ENCODE peak calls at places on chromosomes 7 and 10, in nine cellular contexts. One of them, this sample, is unnamed.

GRCh38 chr7:38881015-38881414 is 28.0 kb downstream of the VPS41 start:
- DNase-seq in ovary: no peak
- DNase-seq in uterus: no peak
- DNase-seq in heart left ventricle: no peak
- DNase-seq in stomach: no peak
- DNase-seq in body of pancreas: no peak
- DNase-seq in IMR-90: no peak
- DNase-seq in H54: no peak
- DNase-seq in sigmoid colon: no peak
- DNase-seq in this sample: no peak

GRCh38 chr7:148437043-148437442 is 153.5 kb upstream of the C7orf33 start:
- DNase-seq in ovary: no peak
- DNase-seq in uterus: no peak
- DNase-seq in heart left ventricle: no peak
- DNase-seq in stomach: no peak
- DNase-seq in body of pancreas: no peak
- DNase-seq in IMR-90: no peak
- DNase-seq in H54: no peak
- DNase-seq in sigmoid colon: no peak
- DNase-seq in this sample: no peak

GRCh38 chr10:87702260-87702972 is 42.7 kb downstream of the PAPSS2 start:
- DNase-seq in ovary: no peak
- DNase-seq in uterus: no peak
- DNase-seq in heart left ventricle: no peak
- DNase-seq in stomach: no peak
- DNase-seq in body of pancreas: no peak
- DNase-seq in IMR-90: no peak
- DNase-seq in H54: no peak
- DNase-seq in sigmoid colon: no peak
- DNase-seq in this sample: no peak

GRCh38 chr10:107970512-107970911 is 806.0 kb upstream of the SORCS1 start:
- DNase-seq in ovary: no peak
- DNase-seq in uterus: no peak
- DNase-seq in heart left ventricle: no peak
- DNase-seq in stomach: no peak
- DNase-seq in body of pancreas: no peak
- DNase-seq in IMR-90: no peak
- DNase-seq in H54: no peak
- DNase-seq in sigmoid colon: no peak
- DNase-seq in this sample: no peak

GRCh38 chr7:127396184-127396583 is 3.7 kb upstream of the ZNF800 start:
- DNase-seq in ovary: no peak
- DNase-seq in uterus: no peak
- DNase-seq in heart left ventricle: no peak
- DNase-seq in stomach: no peak
- DNase-seq in body of pancreas: peak
- DNase-seq in IMR-90: no peak
- DNase-seq in H54: no peak
- DNase-seq in sigmoid colon: no peak
- DNase-seq in this sample: no peak

GRCh38 chr7:155071121-155071651 is 1.1 kb downstream of the HTR5A start:
- DNase-seq in ovary: no peak
- DNase-seq in uterus: no peak
- DNase-seq in heart left ventricle: no peak
- DNase-seq in stomach: no peak
- DNase-seq in body of pancreas: no peak
- DNase-seq in IMR-90: no peak
- DNase-seq in H54: no peak
- DNase-seq in sigmoid colon: no peak
- DNase-seq in this sample: no peak

GRCh38 chr10:49312291-49312869 is 13.4 kb downstream of the C10orf71 start:
- DNase-seq in ovary: no peak
- DNase-seq in uterus: no peak
- DNase-seq in heart left ventricle: no peak
- DNase-seq in stomach: no peak
- DNase-seq in body of pancreas: no peak
- DNase-seq in IMR-90: no peak
- DNase-seq in H54: no peak
- DNase-seq in sigmoid colon: no peak
- DNase-seq in this sample: no peak

GRCh38 chr10:79162861-79163662 is 94.3 kb downstream of the ZMIZ1 start:
- DNase-seq in ovary: no peak
- DNase-seq in uterus: no peak
- DNase-seq in heart left ventricle: no peak
- DNase-seq in stomach: no peak
- DNase-seq in body of pancreas: peak
- DNase-seq in IMR-90: peak
- DNase-seq in H54: peak
- DNase-seq in sigmoid colon: no peak
- DNase-seq in this sample: no peak

GRCh38 chr7:35753761-35754603 is 46.9 kb upstream of the SEPTIN7 start:
- DNase-seq in ovary: peak
- DNase-seq in uterus: peak
- DNase-seq in heart left ventricle: peak
- DNase-seq in stomach: no peak
- DNase-seq in body of pancreas: no peak
- DNase-seq in IMR-90: peak
- DNase-seq in H54: no peak
- DNase-seq in sigmoid colon: peak
- DNase-seq in this sample: no peak

GRCh38 chr7:155758348-155758747 is 53.9 kb downstream of the SHH start:
- DNase-seq in ovary: no peak
- DNase-seq in uterus: no peak
- DNase-seq in heart left ventricle: no peak
- DNase-seq in stomach: no peak
- DNase-seq in body of pancreas: no peak
- DNase-seq in IMR-90: no peak
- DNase-seq in H54: no peak
- DNase-seq in sigmoid colon: no peak
- DNase-seq in this sample: no peak

GRCh38 chr10:14571866-14572507 is 202.7 kb downstream of the FAM107B start:
- DNase-seq in ovary: no peak
- DNase-seq in uterus: no peak
- DNase-seq in heart left ventricle: no peak
- DNase-seq in stomach: peak
- DNase-seq in body of pancreas: peak
- DNase-seq in IMR-90: peak
- DNase-seq in H54: no peak
- DNase-seq in sigmoid colon: no peak
- DNase-seq in this sample: no peak

GRCh38 chr10:11882646-11883375 is 59.7 kb downstream of the PROSER2 start:
- DNase-seq in ovary: no peak
- DNase-seq in uterus: no peak
- DNase-seq in heart left ventricle: no peak
- DNase-seq in stomach: no peak
- DNase-seq in body of pancreas: no peak
- DNase-seq in IMR-90: no peak
- DNase-seq in H54: no peak
- DNase-seq in sigmoid colon: peak
- DNase-seq in this sample: no peak

GRCh38 chr7:39535720-39536119 is 30.5 kb upstream of the YAE1 start:
- DNase-seq in ovary: no peak
- DNase-seq in uterus: no peak
- DNase-seq in heart left ventricle: no peak
- DNase-seq in stomach: no peak
- DNase-seq in body of pancreas: no peak
- DNase-seq in IMR-90: no peak
- DNase-seq in H54: no peak
- DNase-seq in sigmoid colon: no peak
- DNase-seq in this sample: no peak

GRCh38 chr10:29850371-29850770 is 209.0 kb downstream of the JCAD start:
- DNase-seq in ovary: no peak
- DNase-seq in uterus: no peak
- DNase-seq in heart left ventricle: no peak
- DNase-seq in stomach: no peak
- DNase-seq in body of pancreas: no peak
- DNase-seq in IMR-90: no peak
- DNase-seq in H54: no peak
- DNase-seq in sigmoid colon: no peak
- DNase-seq in this sample: no peak

GRCh38 chr10:11088709-11089108 is 71.0 kb downstream of the CELF2 start:
- DNase-seq in ovary: no peak
- DNase-seq in uterus: no peak
- DNase-seq in heart left ventricle: no peak
- DNase-seq in stomach: no peak
- DNase-seq in body of pancreas: no peak
- DNase-seq in IMR-90: no peak
- DNase-seq in H54: no peak
- DNase-seq in sigmoid colon: no peak
- DNase-seq in this sample: no peak

GRCh38 chr10:114715171-114715670 is 57.1 kb upstream of the ABLIM1 start:
- DNase-seq in ovary: no peak
- DNase-seq in uterus: no peak
- DNase-seq in heart left ventricle: no peak
- DNase-seq in stomach: no peak
- DNase-seq in body of pancreas: no peak
- DNase-seq in IMR-90: peak
- DNase-seq in H54: no peak
- DNase-seq in sigmoid colon: no peak
- DNase-seq in this sample: no peak

GRCh38 chr7:5692845-5693278 is 88.6 kb downstream of the RNF216 start:
- DNase-seq in ovary: no peak
- DNase-seq in uterus: no peak
- DNase-seq in heart left ventricle: no peak
- DNase-seq in stomach: no peak
- DNase-seq in body of pancreas: no peak
- DNase-seq in IMR-90: peak
- DNase-seq in H54: peak
- DNase-seq in sigmoid colon: no peak
- DNase-seq in this sample: no peak

GRCh38 chr7:44112997-44113763 is 9.0 kb downstream of the AEBP1 start:
- DNase-seq in ovary: no peak
- DNase-seq in uterus: no peak
- DNase-seq in heart left ventricle: peak
- DNase-seq in stomach: no peak
- DNase-seq in body of pancreas: no peak
- DNase-seq in IMR-90: no peak
- DNase-seq in H54: no peak
- DNase-seq in sigmoid colon: no peak
- DNase-seq in this sample: no peak
- TF ChIP-seq POLR2A in ovary: no peak
- TF ChIP-seq POLR2A in uterus: no peak
- TF ChIP-seq POLR2A in heart left ventricle: no peak
- TF ChIP-seq POLR2A in stomach: no peak
- TF ChIP-seq POLR2A in body of pancreas: no peak
- TF ChIP-seq POLR2A in IMR-90: no peak
- TF ChIP-seq POLR2A in H54: no peak
- TF ChIP-seq POLR2A in sigmoid colon: no peak
- TF ChIP-seq POLR2A in this sample: no peak

GRCh38 chr10:9294865-9295264 is 1240.4 kb downstream of the GATA3 start:
- DNase-seq in ovary: no peak
- DNase-seq in uterus: no peak
- DNase-seq in heart left ventricle: no peak
- DNase-seq in stomach: no peak
- DNase-seq in body of pancreas: no peak
- DNase-seq in IMR-90: no peak
- DNase-seq in H54: no peak
- DNase-seq in sigmoid colon: no peak
- DNase-seq in this sample: no peak

GRCh38 chr10:9294132-9294663 is 1239.7 kb downstream of the GATA3 start:
- DNase-seq in ovary: no peak
- DNase-seq in uterus: no peak
- DNase-seq in heart left ventricle: no peak
- DNase-seq in stomach: no peak
- DNase-seq in body of pancreas: no peak
- DNase-seq in IMR-90: no peak
- DNase-seq in H54: no peak
- DNase-seq in sigmoid colon: no peak
- DNase-seq in this sample: no peak

GRCh38 chr10:9285698-9286097 is 1231.2 kb downstream of the GATA3 start:
- DNase-seq in ovary: no peak
- DNase-seq in uterus: no peak
- DNase-seq in heart left ventricle: no peak
- DNase-seq in stomach: no peak
- DNase-seq in body of pancreas: no peak
- DNase-seq in IMR-90: no peak
- DNase-seq in H54: no peak
- DNase-seq in sigmoid colon: no peak
- DNase-seq in this sample: no peak

DNA sequence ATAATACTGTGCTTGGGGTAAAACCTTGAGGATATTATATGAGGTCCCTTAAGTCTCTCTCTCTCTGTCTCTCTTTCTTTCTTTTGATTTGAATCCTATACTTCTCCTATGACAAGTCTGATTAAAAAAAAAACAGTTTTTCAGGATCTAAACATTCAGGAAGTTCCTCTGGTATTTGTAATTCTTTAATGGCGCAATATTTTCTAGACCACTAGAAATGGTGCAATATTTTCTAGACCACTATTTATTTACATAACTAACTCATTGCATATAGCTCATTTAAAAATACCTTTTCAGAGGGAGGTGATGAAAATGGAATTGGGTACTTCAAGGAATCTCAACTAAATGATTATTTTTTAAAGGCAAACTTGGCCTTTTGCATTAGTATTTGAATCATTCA is 1235.3 kb downstream of the GATA3 start:
- DNase-seq in ovary: no peak
- DNase-seq in uterus: no peak
- DNase-seq in heart left ventricle: no peak
- DNase-seq in stomach: no peak
- DNase-seq in body of pancreas: no peak
- DNase-seq in IMR-90: no peak
- DNase-seq in H54: no peak
- DNase-seq in sigmoid colon: no peak
- DNase-seq in this sample: no peak
- TF ChIP-seq POLR2A in ovary: no peak
- TF ChIP-seq POLR2A in uterus: no peak
- TF ChIP-seq POLR2A in heart left ventricle: no peak
- TF ChIP-seq POLR2A in stomach: no peak
- TF ChIP-seq POLR2A in body of pancreas: no peak
- TF ChIP-seq POLR2A in IMR-90: no peak
- TF ChIP-seq POLR2A in H54: no peak
- TF ChIP-seq POLR2A in sigmoid colon: no peak
- TF ChIP-seq POLR2A in this sample: no peak

DNA sequence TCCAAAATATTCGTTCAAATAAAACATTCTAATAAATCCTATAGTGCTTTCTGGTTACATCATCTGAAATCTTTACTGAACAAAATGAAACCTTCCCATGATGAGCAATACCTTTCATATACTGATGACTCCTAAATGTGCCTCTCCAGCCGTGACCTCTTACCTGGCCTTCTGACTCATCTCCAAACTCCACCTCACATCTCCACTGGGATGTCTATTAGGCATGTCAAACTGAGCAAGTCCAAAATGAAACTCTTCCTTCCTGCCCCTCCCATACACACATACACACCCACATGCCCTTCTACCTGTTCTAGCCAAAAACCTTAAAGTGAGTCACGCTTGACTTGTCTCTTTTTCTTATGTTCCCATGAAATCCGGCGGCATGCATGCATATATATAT is 22.9 kb downstream of the GSAP start:
- DNase-seq in ovary: no peak
- DNase-seq in uterus: no peak
- DNase-seq in heart left ventricle: no peak
- DNase-seq in stomach: no peak
- DNase-seq in body of pancreas: no peak
- DNase-seq in IMR-90: peak
- DNase-seq in H54: peak
- DNase-seq in sigmoid colon: no peak
- DNase-seq in this sample: peak
- TF ChIP-seq POLR2A in ovary: no peak
- TF ChIP-seq POLR2A in uterus: no peak
- TF ChIP-seq POLR2A in heart left ventricle: no peak
- TF ChIP-seq POLR2A in stomach: no peak
- TF ChIP-seq POLR2A in body of pancreas: no peak
- TF ChIP-seq POLR2A in IMR-90: no peak
- TF ChIP-seq POLR2A in H54: no peak
- TF ChIP-seq POLR2A in sigmoid colon: no peak
- TF ChIP-seq POLR2A in this sample: no peak

GRCh38 chr10:124693801-124694416 is 50.3 kb downstream of the FAM53B start:
- DNase-seq in ovary: no peak
- DNase-seq in uterus: no peak
- DNase-seq in heart left ventricle: peak
- DNase-seq in stomach: no peak
- DNase-seq in body of pancreas: peak
- DNase-seq in IMR-90: no peak
- DNase-seq in H54: no peak
- DNase-seq in sigmoid colon: peak
- DNase-seq in this sample: no peak
- TF ChIP-seq POLR2A in ovary: no peak
- TF ChIP-seq POLR2A in uterus: no peak
- TF ChIP-seq POLR2A in heart left ventricle: no peak
- TF ChIP-seq POLR2A in stomach: no peak
- TF ChIP-seq POLR2A in body of pancreas: no peak
- TF ChIP-seq POLR2A in IMR-90: no peak
- TF ChIP-seq POLR2A in H54: no peak
- TF ChIP-seq POLR2A in sigmoid colon: no peak
- TF ChIP-seq POLR2A in this sample: no peak